ENCODE peak calls at places on chromosomes 4 and X, in five cellular contexts. I, T, N, B and O are unnamed samples.

GRCh38 chr4:110631582-110632505 is 9.0 kb upstream of the PITX2 start:
- DNase-seq in I (peak; percentile 43), T (peak; percentile 64), N (peak; percentile 84), B (peak; percentile 71), O (no peak)

GRCh38 chr4:110165382-110166285 is 32.8 kb downstream of the ELOVL6 start:
- DNase-seq in I (no peak), T (no peak), N (peak; percentile 83), B (no peak), O (no peak)

GRCh38 chrX:64976673-64977040 is 407 bp upstream of the ZC4H2 start:
- DNase-seq in I (no peak), T (no peak), N (no peak), B (no peak), O (no peak)

GRCh38 chr4:3880595-3881120 is 114.5 kb downstream of the ADRA2C start:
- DNase-seq in I (peak; percentile 47), T (peak; percentile 69), N (peak; percentile 33), B (peak; percentile 53), O (no peak)

GRCh38 chr4:19983072-19983471 is 268.6 kb upstream of the SLIT2 start:
- DNase-seq in I (no peak), T (no peak), N (peak; percentile 99), B (no peak), O (no peak)

GRCh38 chr4:139913398-139913990 is 240.5 kb downstream of the MAML3 start:
- DNase-seq in I (no peak), T (no peak), N (peak; percentile 51), B (no peak), O (no peak)

GRCh38 chr4:142156246-142156645 is 519.9 kb downstream of the IL15 start:
- DNase-seq in I (no peak), T (no peak), N (no peak), B (no peak), O (no peak)

GRCh38 chr4:123588631-123589223 is 192.1 kb downstream of the SPRY1 start:
- DNase-seq in I (no peak), T (peak; percentile 32), N (peak; percentile 60), B (no peak), O (no peak)

GRCh38 chr4:162285753-162286152 is 122.0 kb upstream of the FSTL5 start:
- DNase-seq in I (no peak), T (no peak), N (no peak), B (no peak), O (no peak)

GRCh38 chrX:149631293-149632165 is at the start of gene TMEM185A:
- DNase-seq in I (peak; percentile 34), T (peak; percentile 33), N (peak; percentile 32), B (peak; percentile 66), O (no peak)

GRCh38 chr4:127782025-127782274 is 172 bp upstream of the HSPA4L start:
- DNase-seq in I (peak; percentile 69), T (no peak), N (peak; percentile 81), B (peak; percentile 89), O (no peak)

GRCh38 chrX:154046262-154046771 is 26.6 kb upstream of the IRAK1 start:
- DNase-seq in I (peak; percentile 60), T (no peak), N (peak; percentile 86), B (no peak), O (no peak)

GRCh38 chr4:125322363-125322730 is 7.6 kb downstream of the FAT4 start:
- DNase-seq in I (no peak), T (no peak), N (peak; percentile 35), B (no peak), O (no peak)

GRCh38 chr4:55127521-55127920 is 2.1 kb upstream of the KDR start:
- DNase-seq in I (no peak), T (no peak), N (no peak), B (no peak), O (no peak)

GRCh38 chr4:62470421-62470983 is 1270.4 kb downstream of the ADGRL3 start:
- DNase-seq in I (no peak), T (no peak), N (no peak), B (no peak), O (no peak)

GRCh38 chr4:23902203-23902602 is 12.4 kb upstream of the PPARGC1A start:
- DNase-seq in I (no peak), T (no peak), N (no peak), B (no peak), O (no peak)

GRCh38 chr4:931194-931959 is 739 bp downstream of the GAK start:
- DNase-seq in I (no peak), T (no peak), N (peak; percentile 84), B (no peak), O (no peak)

GRCh38 chr4:13483142-13484044 is 747 bp downstream of the RAB28 start:
- DNase-seq in I (peak; percentile 66), T (no peak), N (peak; percentile 74), B (peak; percentile 55), O (peak; percentile 90)

GRCh38 chr4:169791527-169792156 is 33.9 kb upstream of the HPF1 start:
- DNase-seq in I (no peak), T (peak; percentile 3), N (peak; percentile 55), B (no peak), O (no peak)

GRCh38 chr4:109719604-109720003 is 10.3 kb downstream of the PLA2G12A start:
- DNase-seq in I (no peak), T (no peak), N (no peak), B (no peak), O (no peak)

GRCh38 chr4:176653406-176654220 is 139.1 kb downstream of the VEGFC start:
- DNase-seq in I (no peak), T (no peak), N (peak; percentile 31), B (no peak), O (no peak)

GRCh38 chrX:146224442-146224841 is 406.8 kb downstream of the SLITRK2 start:
- DNase-seq in I (no peak), T (no peak), N (no peak), B (no peak), O (no peak)

GRCh38 chr4:17236686-17237085 is 275.2 kb downstream of the QDPR start:
- DNase-seq in I (no peak), T (no peak), N (peak; percentile 87), B (no peak), O (no peak)

GRCh38 chr4:94621491-94622080 is 136.2 kb upstream of the BMPR1B start:
- DNase-seq in I (no peak), T (peak; percentile 10), N (peak; percentile 61), B (no peak), O (no peak)

GRCh38 chr4:185141777-185142176 is 1.3 kb upstream of the SLC25A4 start:
- DNase-seq in I (no peak), T (no peak), N (no peak), B (no peak), O (no peak)
- H3K27ac ChIP-seq in I (peak overlapping the region; percentile 86), T (no peak overlapping the region), N (no peak overlapping the region), B (no peak overlapping the region), O (no peak overlapping the region)

GRCh38 chr4:73853246-73853704 is at the start of gene PF4V1:
- DNase-seq in I (no peak), T (no peak), N (no peak), B (no peak), O (no peak)
- H3K4me3 ChIP-seq in I (peak within 1 kb of the TSS; percentile 37), T (no peak within 1 kb of the TSS), N (no peak within 1 kb of the TSS), B (no peak within 1 kb of the TSS), O (peak within 1 kb of the TSS; percentile 32)

GRCh38 chr4:114907514-114908099 is 205.8 kb downstream of the NDST4 start:
- DNase-seq in I (no peak), T (no peak), N (no peak), B (no peak), O (no peak)
- H3K27ac ChIP-seq in I (no peak overlapping the region), T (no peak overlapping the region), N (no peak overlapping the region), B (no peak overlapping the region), O (no peak overlapping the region)

GRCh38 chrX:49879656-49880277 is 483 bp downstream of the USP27X start:
- DNase-seq in I (no peak), T (no peak), N (peak; percentile 1), B (no peak), O (no peak)

GRCh38 chrX:49878128-49878833 is 1.0 kb upstream of the USP27X start:
- DNase-seq in I (no peak), T (no peak), N (no peak), B (no peak), O (no peak)

GRCh38 chrX:49878834-49879655 is at the start of gene USP27X:
- DNase-seq in I (peak; percentile 76), T (peak; percentile 31), N (peak; percentile 81), B (peak; percentile 82), O (no peak)

GRCh38 chrX:49877397-49878101 is 1.7 kb upstream of the USP27X start:
- DNase-seq in I (no peak), T (no peak), N (no peak), B (no peak), O (no peak)

GRCh38 chrX:49880668-49881067 is 1.4 kb downstream of the USP27X start:
- DNase-seq in I (no peak), T (no peak), N (no peak), B (no peak), O (no peak)
- H3K4me3 ChIP-seq in I (no peak overlapping the region), T (no peak overlapping the region), N (no peak overlapping the region), B (no peak overlapping the region), O (no peak overlapping the region)

GRCh38 chr4:144176476-144176875 is 36.0 kb upstream of the GYPA start:
- DNase-seq in I (no peak), T (no peak), N (no peak), B (no peak), O (no peak)

GRCh38 chr4:144174401-144175067 is 34.0 kb upstream of the GYPA start:
- DNase-seq in I (no peak), T (peak; percentile 2), N (peak; percentile 59), B (no peak), O (no peak)

GRCh38 chr4:144169211-144169610 is 28.7 kb upstream of the GYPA start:
- DNase-seq in I (no peak), T (no peak), N (no peak), B (no peak), O (no peak)

DNA sequence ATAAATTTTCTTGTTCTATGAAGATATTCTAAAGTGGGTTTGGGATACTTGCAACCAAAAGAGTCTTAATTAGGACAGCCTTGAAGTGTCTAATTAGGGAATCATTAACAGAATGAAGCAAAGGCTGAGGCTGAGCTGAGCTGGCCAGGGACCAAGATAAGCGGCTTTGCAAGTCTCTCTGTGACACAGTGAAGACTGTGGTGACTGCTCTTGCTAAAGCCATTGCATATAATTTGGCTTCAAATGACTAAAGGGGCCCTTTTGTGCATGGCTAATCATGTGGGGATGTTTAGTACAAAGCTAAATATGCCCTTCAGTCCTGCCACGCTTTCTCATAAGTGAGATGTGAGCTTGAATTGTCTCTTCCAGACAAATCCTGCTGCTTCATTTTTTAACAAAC is 31.2 kb upstream of the GYPA start:
- DNase-seq in I (no peak), T (no peak), N (no peak), B (no peak), O (no peak)
- H3K27ac ChIP-seq in I (no peak overlapping the region), T (no peak overlapping the region), N (no peak overlapping the region), B (no peak overlapping the region), O (no peak overlapping the region)

GRCh38 chrX:95885074-95885473 is 799.6 kb upstream of the DIAPH2 start:
- DNase-seq in I (peak; percentile 33), T (no peak), N (no peak), B (no peak), O (no peak)
- H3K4me3 ChIP-seq in I (no peak overlapping the region), T (no peak overlapping the region), N (no peak overlapping the region), B (no peak overlapping the region), O (no peak overlapping the region)